ENCODE peak calls at places on chromosomes 3 and 15, in eight cellular contexts. W is body of pancreas, V is spleen, X is heart left ventricle, E is ovary, Y is thyroid gland, U is adrenal gland, I is right lobe of liver. M is an unnamed sample. For H3K36me3, the result is how much of the 10 kb centered on the place peaks cover.

GRCh38 chr15:98647026-98647773 is 1.1 kb upstream of the IGF1R start:
- DNase-seq in W (peak), V (peak), X (peak), E (peak), Y (peak), U (peak), I (peak), M (peak)

GRCh38 chr3:116896116-116896515 is 186.5 kb downstream of the TUSC7 start:
- DNase-seq in W (no peak), V (no peak), X (no peak), E (no peak), Y (no peak), U (no peak), I (no peak), M (no peak)

GRCh38 chr3:82259994-82260393 is 498.5 kb upstream of the GBE1 start:
- DNase-seq in W (no peak), V (no peak), X (no peak), E (no peak), Y (no peak), U (no peak), I (no peak), M (no peak)

GRCh38 chr3:50971487-50971924 is 296.8 kb downstream of the DOCK3 start:
- DNase-seq in W (peak), V (no peak), X (no peak), E (no peak), Y (peak), U (peak), I (no peak), M (no peak)

GRCh38 chr3:49716691-49717538 is 2.6 kb downstream of the AMIGO3 start:
- DNase-seq in W (no peak), V (no peak), X (no peak), E (no peak), Y (no peak), U (peak), I (no peak), M (no peak)

GRCh38 chr3:186772886-186773417 is 10.4 kb upstream of the EIF4A2 start:
- DNase-seq in W (peak), V (peak), X (peak), E (peak), Y (peak), U (peak), I (peak), M (peak)

GRCh38 chr3:42351221-42351620 is 59.2 kb downstream of the LYZL4 start:
- DNase-seq in W (no peak), V (no peak), X (peak), E (no peak), Y (no peak), U (no peak), I (no peak), M (no peak)

GRCh38 chr15:71110800-71111565 is 4.3 kb upstream of the THSD4 start:
- DNase-seq in W (no peak), V (no peak), X (no peak), E (no peak), Y (no peak), U (no peak), I (no peak), M (no peak)

GRCh38 chr15:77251662-77252061 is 168.2 kb downstream of the PEAK1 start:
- DNase-seq in W (no peak), V (no peak), X (no peak), E (no peak), Y (no peak), U (no peak), I (no peak), M (no peak)

GRCh38 chr15:69415381-69415780 is 1.2 kb downstream of the KIF23 start:
- DNase-seq in W (no peak), V (no peak), X (no peak), E (no peak), Y (no peak), U (no peak), I (no peak), M (no peak)

GRCh38 chr15:53974813-53975212 is 3.4 kb upstream of the UNC13C start:
- DNase-seq in W (no peak), V (no peak), X (no peak), E (no peak), Y (no peak), U (no peak), I (no peak), M (no peak)

GRCh38 chr15:98324341-98324970 is 323.9 kb upstream of the IGF1R start:
- DNase-seq in W (no peak), V (no peak), X (no peak), E (no peak), Y (no peak), U (no peak), I (no peak), M (no peak)

GRCh38 chr15:99137111-99137546 is 32.2 kb downstream of the SYNM start:
- DNase-seq in W (peak), V (no peak), X (no peak), E (no peak), Y (peak), U (no peak), I (no peak), M (no peak)

GRCh38 chr3:8657804-8658311 is 13.3 kb upstream of the SSUH2 start:
- DNase-seq in W (no peak), V (peak), X (no peak), E (no peak), Y (peak), U (no peak), I (no peak), M (no peak)

GRCh38 chr3:52014613-52015012 is 18.9 kb upstream of the RPL29 start:
- DNase-seq in W (no peak), V (no peak), X (no peak), E (no peak), Y (no peak), U (no peak), I (no peak), M (no peak)

GRCh38 chr3:46471371-46471914 is 6.7 kb upstream of the LTF start:
- DNase-seq in W (no peak), V (no peak), X (peak), E (no peak), Y (no peak), U (no peak), I (no peak), M (no peak)

GRCh38 chr3:139491027-139491700 is 14.8 kb upstream of the RBP2 start:
- DNase-seq in W (peak), V (no peak), X (no peak), E (no peak), Y (peak), U (no peak), I (no peak), M (no peak)

GRCh38 chr3:9041626-9042025 is 78.4 kb upstream of the RAD18 start:
- DNase-seq in W (no peak), V (no peak), X (no peak), E (no peak), Y (no peak), U (no peak), I (no peak), M (no peak)

GRCh38 chr3:46693038-46693896 is at the start of gene ALS2CL:
- DNase-seq in W (peak), V (peak), X (peak), E (peak), Y (peak), U (peak), I (peak), M (peak)

GRCh38 chr3:69082805-69083204 is 1.9 kb upstream of the ARL6IP5 start:
- DNase-seq in W (no peak), V (no peak), X (peak), E (no peak), Y (peak), U (peak), I (no peak), M (peak)

GRCh38 chr3:185070491-185071335 is 82.1 kb downstream of the C3orf70 start:
- DNase-seq in W (no peak), V (no peak), X (no peak), E (no peak), Y (no peak), U (no peak), I (peak), M (no peak)

GRCh38 chr3:64023187-64023860 is at the start of gene PSMD6:
- DNase-seq in W (peak), V (peak), X (peak), E (peak), Y (peak), U (peak), I (peak), M (peak)

GRCh38 chr3:190517696-190518095 is 3.8 kb downstream of the IL1RAP start:
- DNase-seq in W (no peak), V (no peak), X (no peak), E (no peak), Y (no peak), U (peak), I (no peak), M (no peak)

GRCh38 chr3:58569287-58570001 is 7.7 kb downstream of the FAM107A start:
- DNase-seq in W (no peak), V (no peak), X (no peak), E (no peak), Y (no peak), U (no peak), I (no peak), M (no peak)

GRCh38 chr3:25355034-25355898 is 72.8 kb upstream of the RARB start:
- DNase-seq in W (no peak), V (no peak), X (no peak), E (no peak), Y (no peak), U (no peak), I (no peak), M (no peak)

GRCh38 chr3:146390006-146390772 is 79.2 kb downstream of the PLSCR2 start:
- DNase-seq in W (no peak), V (no peak), X (no peak), E (no peak), Y (no peak), U (no peak), I (no peak), M (no peak)

GRCh38 chr3:188712257-188712924 is 459.4 kb upstream of the TPRG1 start:
- DNase-seq in W (no peak), V (no peak), X (no peak), E (no peak), Y (no peak), U (no peak), I (peak), M (no peak)

GRCh38 chr3:139793408-139793807 is 115.6 kb upstream of the NMNAT3 start:
- DNase-seq in W (no peak), V (no peak), X (no peak), E (no peak), Y (no peak), U (no peak), I (no peak), M (no peak)

DNA sequence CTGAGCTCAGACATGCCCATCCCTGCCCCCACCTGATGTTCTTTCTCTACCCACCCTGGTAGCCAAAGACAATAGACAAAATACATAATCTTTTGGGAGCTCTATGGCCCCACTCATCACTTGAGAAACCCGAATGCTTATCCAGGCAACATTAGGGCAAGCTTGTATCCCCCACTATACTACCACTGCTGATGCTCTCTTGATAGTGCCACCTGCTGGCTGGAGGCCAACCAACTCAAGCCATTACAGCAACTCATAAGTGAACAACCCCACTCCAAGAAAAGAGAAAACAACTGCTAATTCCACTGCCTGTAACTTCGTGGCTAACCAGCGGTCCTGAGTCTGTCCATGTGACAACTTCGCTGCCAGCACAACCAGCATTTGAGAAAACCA is 342.5 kb upstream of the TGFBR2 start:
- DNase-seq in W (peak), V (no peak), X (no peak), E (no peak), Y (no peak), U (no peak), I (no peak), M (no peak)
- TF ChIP-seq CTCF in W (no peak), V (no peak), X (no peak), E (no peak), Y (no peak), U (no peak), I (no peak), M (no peak)

GRCh38 chr3:53044371-53045106 is 1.3 kb downstream of the SFMBT1 start:
- DNase-seq in W (no peak), V (no peak), X (peak), E (no peak), Y (peak), U (peak), I (peak), M (peak)
- TF ChIP-seq POLR2A in W (no peak), V (no peak), X (no peak), E (no peak), Y (no peak), U (no peak), I (no peak), M (no peak)

DNA sequence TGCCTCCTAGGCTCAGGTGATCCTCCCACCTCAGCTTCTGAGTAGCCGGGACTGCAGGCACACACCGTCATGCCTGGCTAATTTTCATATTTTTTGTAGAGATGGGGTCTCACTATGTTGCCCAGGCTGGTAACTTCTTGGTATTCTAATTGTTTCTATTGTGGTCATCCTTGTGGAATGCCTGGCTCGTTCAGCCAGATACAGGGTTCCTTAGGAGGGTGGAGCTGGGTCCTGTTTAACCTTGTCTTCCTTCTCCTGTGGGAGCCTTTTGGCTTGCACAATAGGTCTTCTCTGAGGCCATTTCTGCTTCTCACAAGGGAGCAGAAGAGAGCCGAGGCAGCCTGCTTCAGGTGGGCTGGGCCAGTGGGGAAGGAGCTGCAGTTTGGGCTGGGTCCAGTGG is 15.7 kb downstream of the PLEKHO2 start:
- DNase-seq in W (no peak), V (no peak), X (no peak), E (no peak), Y (peak), U (no peak), I (no peak), M (no peak)
- H3K36me3 ChIP-seq in W (under half), V (half or more), X (half or more), E (under half), Y (under half), U (half or more), I (under half), M (under half)

GRCh38 chr3:62558549-62559112 is 185.3 kb upstream of the FEZF2 start:
- DNase-seq in W (peak), V (no peak), X (no peak), E (no peak), Y (no peak), U (no peak), I (no peak), M (no peak)
- TF ChIP-seq CTCF in W (peak), V (no peak), X (peak), E (no peak), Y (peak), U (peak), I (peak), M (no peak)

GRCh38 chr15:51973220-51973619 is 1.6 kb upstream of the LEO1 start:
- DNase-seq in W (no peak), V (no peak), X (no peak), E (no peak), Y (no peak), U (no peak), I (no peak), M (no peak)

GRCh38 chr15:51970132-51970817 is 1.3 kb downstream of the LEO1 start:
- DNase-seq in W (peak), V (no peak), X (no peak), E (no peak), Y (peak), U (no peak), I (no peak), M (no peak)

GRCh38 chr15:51969728-51970127 is 1.9 kb downstream of the LEO1 start:
- DNase-seq in W (no peak), V (no peak), X (no peak), E (no peak), Y (no peak), U (no peak), I (no peak), M (no peak)

GRCh38 chr15:51970981-51971352 is 611 bp downstream of the LEO1 start:
- DNase-seq in W (no peak), V (no peak), X (no peak), E (no peak), Y (no peak), U (no peak), I (no peak), M (no peak)

DNA sequence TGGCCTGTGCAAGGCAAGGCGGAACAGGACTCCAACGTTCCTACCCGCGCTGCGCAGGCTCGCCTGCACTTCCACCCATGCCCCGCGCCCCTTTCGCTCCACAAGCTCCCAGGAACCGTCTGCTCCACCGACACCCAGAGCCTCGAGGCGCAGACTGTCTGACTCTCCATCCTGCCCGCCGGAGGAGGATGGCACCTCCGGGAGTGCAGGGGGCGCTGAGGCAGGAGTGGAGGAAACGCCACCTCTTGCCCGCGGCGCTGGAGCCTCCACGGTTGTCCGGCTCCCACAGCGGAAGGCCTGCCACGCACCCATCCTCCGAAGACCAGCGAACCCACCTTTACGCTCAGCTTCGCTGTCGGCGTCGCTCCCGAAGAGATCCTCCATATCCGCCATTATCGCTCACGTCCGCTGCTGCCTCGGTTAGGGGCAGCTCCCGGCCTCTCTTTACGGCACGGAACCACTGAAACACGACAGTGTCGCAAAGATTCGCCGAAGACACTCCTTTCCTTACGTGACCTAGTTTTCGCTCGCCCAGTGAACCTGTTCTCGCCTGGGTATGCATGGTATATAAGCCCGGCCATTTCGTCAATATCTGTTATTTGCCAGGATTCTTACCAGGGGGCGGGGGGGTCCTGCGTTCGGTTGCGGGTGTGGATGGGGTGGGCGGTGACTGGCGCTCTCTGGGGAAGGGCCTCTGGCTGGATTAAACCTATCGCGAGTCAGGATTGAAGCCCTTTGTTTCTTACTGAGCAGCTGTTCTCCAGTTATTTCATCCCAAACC is at the start of gene LEO1:
- DNase-seq in W (peak), V (peak), X (peak), E (peak), Y (peak), U (peak), I (peak), M (peak)
- TF ChIP-seq POLR2A in W (peak), V (no peak), X (peak), E (no peak), Y (peak), U (no peak), I (peak), M (peak)

GRCh38 chr15:42178056-42178455 is 21.6 kb upstream of the PLA2G4F start:
- DNase-seq in W (no peak), V (no peak), X (no peak), E (no peak), Y (no peak), U (no peak), I (no peak), M (no peak)

GRCh38 chr15:42171795-42172194 is 15.4 kb upstream of the PLA2G4F start:
- DNase-seq in W (no peak), V (no peak), X (no peak), E (no peak), Y (no peak), U (no peak), I (no peak), M (no peak)

GRCh38 chr15:42171122-42171521 is 14.7 kb upstream of the PLA2G4F start:
- DNase-seq in W (no peak), V (no peak), X (no peak), E (no peak), Y (no peak), U (no peak), I (no peak), M (no peak)

GRCh38 chr15:42175671-42176070 is 19.2 kb upstream of the PLA2G4F start:
- DNase-seq in W (no peak), V (no peak), X (no peak), E (no peak), Y (no peak), U (no peak), I (no peak), M (no peak)

GRCh38 chr15:42172475-42172874 is 16.0 kb upstream of the PLA2G4F start:
- DNase-seq in W (no peak), V (no peak), X (no peak), E (no peak), Y (no peak), U (no peak), I (no peak), M (no peak)
- H3K36me3 ChIP-seq in W (under half), V (half or more), X (half or more), E (under half), Y (under half), U (half or more), I (under half), M (under half)

GRCh38 chr15:72732554-72732953 is 46.5 kb downstream of the BBS4 start:
- DNase-seq in W (no peak), V (no peak), X (no peak), E (no peak), Y (no peak), U (no peak), I (no peak), M (no peak)
- TF ChIP-seq CTCF in W (no peak), V (no peak), X (no peak), E (no peak), Y (no peak), U (no peak), I (no peak), M (peak)

DNA sequence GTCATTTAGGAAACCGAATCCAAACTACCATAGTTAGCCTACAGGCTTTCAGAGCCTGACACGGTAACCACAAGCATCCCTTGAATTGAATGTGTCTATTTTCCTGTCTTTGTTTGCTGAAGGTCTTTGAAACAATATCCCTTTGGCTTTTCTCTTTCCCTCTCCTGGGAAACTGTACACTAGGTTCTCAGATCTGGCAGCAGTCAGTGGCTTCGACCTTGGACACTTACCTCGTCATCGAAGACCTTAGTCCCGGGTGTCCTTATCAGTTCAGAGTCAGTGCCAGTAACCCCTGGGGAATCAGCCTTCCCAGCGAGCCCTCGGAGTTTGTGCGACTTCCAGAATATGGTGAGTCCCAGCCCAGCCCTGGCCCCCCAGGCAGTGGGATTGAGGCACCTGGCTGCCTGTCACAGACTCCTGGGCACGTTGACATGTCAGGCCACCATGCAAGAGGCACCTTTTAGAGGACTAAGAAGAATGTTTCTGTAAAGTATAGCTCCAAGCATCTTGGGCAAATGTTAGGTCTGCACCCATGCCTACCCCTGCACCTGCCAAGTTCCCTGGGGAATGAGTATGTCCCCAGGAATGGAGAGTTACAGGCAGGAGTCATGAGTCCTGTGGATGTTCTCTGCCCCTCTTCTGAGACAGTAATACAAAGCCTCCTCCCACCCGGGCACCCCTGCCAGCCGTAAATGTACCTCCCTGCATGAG is 30.4 kb upstream of the UMPS start:
- DNase-seq in W (peak), V (no peak), X (no peak), E (no peak), Y (no peak), U (peak), I (peak), M (no peak)
- TF ChIP-seq POLR2A in W (no peak), V (no peak), X (no peak), E (no peak), Y (no peak), U (no peak), I (peak), M (no peak)

DNA sequence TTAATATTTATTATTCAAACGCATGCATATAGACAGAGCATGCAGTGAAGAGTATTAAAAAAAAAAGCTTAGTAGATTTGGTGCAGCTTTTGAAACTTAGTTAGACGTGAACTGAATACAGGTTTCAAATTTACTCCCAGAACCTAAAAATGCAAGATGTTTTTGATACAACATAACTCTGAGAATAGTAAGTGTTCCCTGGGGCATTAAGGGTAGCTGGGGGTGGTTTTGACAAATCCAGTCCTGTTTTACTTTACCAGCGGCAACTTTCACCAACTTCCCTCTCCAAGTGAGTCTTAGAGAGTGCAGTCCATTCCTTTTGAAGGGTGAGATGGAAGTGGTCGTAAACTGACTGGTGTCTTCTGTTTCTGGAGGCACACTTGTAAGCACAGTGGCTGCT is 11.2 kb downstream of the NCBP2 start:
- DNase-seq in W (no peak), V (no peak), X (no peak), E (no peak), Y (no peak), U (no peak), I (no peak), M (no peak)
- H3K36me3 ChIP-seq in W (under half), V (half or more), X (half or more), E (under half), Y (under half), U (half or more), I (under half), M (under half)